ENCODE peak calls at places on chromosomes 12 and 14, in ten cellular contexts. L, A, D, Z, V, C, K, S, E and G are unnamed samples.

GRCh38 chr14:99517046-99517642 is 35.9 kb downstream of the CCNK start:
- DNase-seq in L (no peak), K (no peak), S (no peak), D (no peak), V (no peak), C (no peak), E (no peak), Z (no peak), A (peak; percentile 57), G (peak; percentile 75)

GRCh38 chr12:26123482-26123980 is 1.3 kb downstream of the BHLHE41 start:
- DNase-seq in V (no peak), S (no peak), A (no peak), Z (no peak), L (no peak), K (peak; percentile 12), D (no peak), C (no peak), E (no peak), G (no peak)

GRCh38 chr14:87994974-87995373 is 2.0 kb upstream of the GALC start:
- DNase-seq in K (no peak), D (no peak), E (no peak), L (no peak), V (peak; percentile 13), A (no peak), S (no peak), C (no peak), Z (no peak), G (no peak)

GRCh38 chr14:75881986-75882385 is 99.8 kb downstream of the TGFB3 start:
- DNase-seq in E (no peak), A (no peak), K (peak; percentile 52), C (no peak), L (no peak), D (no peak), S (no peak), V (no peak), Z (no peak), G (no peak)

GRCh38 chr14:61501714-61502458 is 180.5 kb downstream of the PRKCH start:
- DNase-seq in L (no peak), S (no peak), Z (no peak), V (no peak), A (no peak), D (no peak), K (no peak), C (no peak), E (no peak), G (no peak)

GRCh38 chr12:76020731-76021672 is 10.6 kb downstream of the PHLDA1 start:
- DNase-seq in A (no peak), V (no peak), E (no peak), Z (peak; percentile 25), L (no peak), K (peak; percentile 99), S (no peak), D (peak; percentile 62), C (peak; percentile 39), G (no peak)

GRCh38 chr12:7512528-7512927 is 9.0 kb upstream of the CD163 start:
- DNase-seq in V (peak; percentile 51), L (no peak), Z (no peak), E (no peak), D (peak; percentile 13), C (peak; percentile 71), K (peak; percentile 69), S (no peak), A (no peak), G (no peak)

GRCh38 chr12:63095369-63095967 is 55.5 kb downstream of the AVPR1A start:
- DNase-seq in L (no peak), A (no peak), S (no peak), V (peak; percentile 53), K (no peak), Z (no peak), C (no peak), D (no peak), E (no peak), G (no peak)

GRCh38 chr14:95362180-95362494 is 42.4 kb upstream of the CLMN start:
- DNase-seq in E (no peak), D (no peak), A (no peak), S (no peak), K (no peak), L (no peak), C (no peak), V (no peak), Z (no peak), G (no peak)

GRCh38 chr14:34926552-34926951 is 51.4 kb upstream of the BAZ1A start:
- DNase-seq in K (peak; percentile 56), D (no peak), Z (no peak), L (no peak), E (no peak), C (no peak), V (no peak), A (no peak), S (no peak), G (no peak)

GRCh38 chr12:123941000-123941399 is 31.6 kb downstream of the CCDC92 start:
- DNase-seq in D (no peak), E (no peak), Z (no peak), A (no peak), C (no peak), L (no peak), V (no peak), S (no peak), K (no peak), G (no peak)

GRCh38 chr12:111361717-111362576 is 6.9 kb downstream of the PHETA1 start:
- DNase-seq in Z (no peak), L (no peak), A (no peak), D (no peak), S (peak; percentile 85), K (no peak), E (no peak), V (peak; percentile 39), C (peak; percentile 85), G (peak; percentile 82)

GRCh38 chr12:66190519-66191406 is 1.7 kb downstream of the IRAK3 start:
- DNase-seq in A (no peak), C (no peak), K (peak; percentile 52), L (no peak), E (no peak), D (no peak), Z (no peak), S (no peak), V (no peak), G (no peak)

DNA sequence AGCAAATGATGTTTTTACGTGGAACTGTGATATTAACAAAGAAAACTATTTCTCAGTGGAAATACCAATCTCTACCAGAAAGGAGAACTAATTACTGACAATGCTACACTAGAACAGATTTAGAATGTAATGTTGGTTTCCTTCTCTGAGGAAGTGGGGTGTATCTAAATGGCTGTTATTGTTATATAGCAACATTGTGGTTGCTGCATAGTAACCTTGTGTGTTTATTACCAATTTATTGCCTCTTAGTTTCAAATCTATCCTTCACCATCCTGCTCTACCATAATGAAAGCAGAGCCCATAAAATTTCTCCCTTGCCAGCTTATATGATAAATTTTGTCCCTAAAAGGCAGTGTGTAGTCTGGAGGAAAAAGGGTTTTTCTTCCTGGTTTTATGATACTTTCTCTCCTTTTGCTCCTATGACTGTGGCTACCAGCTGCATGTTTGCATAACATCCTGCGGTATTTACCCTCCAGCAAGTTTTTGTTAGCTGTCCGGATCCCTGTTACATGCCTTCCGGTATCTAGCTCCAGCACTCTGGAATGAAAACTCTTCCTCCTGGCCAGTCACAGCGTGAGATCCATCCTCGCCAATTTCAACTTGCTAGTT is 5.7 kb upstream of the KLRK1 start:
- DNase-seq in K (peak; percentile 71), C (peak; percentile 46), D (peak; percentile 38), V (peak; percentile 85), L (peak; percentile 75), A (no peak), Z (no peak), S (peak; percentile 31), E (no peak), G (no peak)
- H3K4me3 ChIP-seq in K (no peak overlapping the region), C (no peak overlapping the region), D (peak overlapping the region; percentile 36), V (no peak overlapping the region), L (no peak overlapping the region), A (no peak overlapping the region), Z (no peak overlapping the region), S (no peak overlapping the region), E (no peak overlapping the region), G (no peak overlapping the region)

DNA sequence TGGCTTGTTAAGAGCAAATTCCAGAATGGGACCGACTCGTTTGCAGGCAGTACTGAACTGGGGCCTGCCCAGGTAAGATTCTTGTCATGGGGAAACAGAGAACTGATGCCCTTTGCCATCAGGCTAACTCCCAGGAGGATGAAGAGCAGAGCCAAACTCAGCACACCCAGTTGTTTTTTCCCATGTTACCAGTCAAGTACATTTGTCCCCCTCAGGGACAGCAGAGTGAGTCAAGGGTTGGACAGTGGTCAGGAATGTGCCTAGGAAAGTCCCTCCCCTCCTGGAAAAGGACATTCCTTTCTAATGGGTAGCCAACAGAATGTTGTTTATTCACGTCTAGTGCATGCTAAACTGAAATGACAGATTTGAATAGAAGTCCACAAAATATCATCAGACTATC is 1.6 kb downstream of the ART4 start:
- DNase-seq in S (no peak), D (peak; percentile 46), K (peak; percentile 54), V (peak; percentile 85), E (no peak), A (no peak), C (peak; percentile 83), Z (peak; percentile 34), L (peak; percentile 78), G (no peak)
- TF ChIP-seq POLR2A in S (no peak), D (no peak), K (no peak), V (peak; percentile 45), E (no peak), A (peak; percentile 30), C (no peak), Z (no peak), L (no peak), G (no peak)

DNA sequence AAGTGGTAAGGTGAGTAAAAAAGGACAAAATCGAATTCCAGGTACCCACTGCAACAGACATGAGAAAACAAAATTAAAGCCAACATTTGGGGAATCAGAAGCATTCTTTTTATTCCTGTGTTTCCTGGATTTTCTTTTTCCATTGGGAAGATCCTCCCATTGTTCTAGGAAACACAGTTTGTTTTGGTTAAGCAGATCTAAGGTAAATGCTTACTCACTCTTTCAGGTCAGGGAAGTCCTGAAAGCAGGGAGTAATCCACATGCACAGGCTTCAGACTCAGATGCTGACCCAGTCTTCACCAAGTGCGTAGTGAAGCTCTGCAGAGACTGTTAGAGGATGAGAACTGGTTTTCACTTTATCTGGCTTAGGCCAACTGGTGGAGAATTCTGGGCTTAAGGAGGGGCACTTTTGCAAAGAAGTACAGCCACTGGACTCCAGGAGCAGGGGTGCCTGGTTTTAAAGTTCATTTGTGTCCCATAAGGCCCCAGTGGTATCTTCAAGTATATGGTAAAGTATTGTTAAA is 57.7 kb downstream of the RPAP3 start:
- DNase-seq in A (no peak), L (no peak), C (no peak), S (no peak), D (no peak), E (no peak), V (no peak), K (no peak), Z (no peak), G (no peak)
- H3K4me3 ChIP-seq in A (no peak overlapping the region), L (no peak overlapping the region), C (no peak overlapping the region), S (no peak overlapping the region), D (no peak overlapping the region), E (no peak overlapping the region), V (no peak overlapping the region), K (no peak overlapping the region), Z (no peak overlapping the region), G (no peak overlapping the region)

DNA sequence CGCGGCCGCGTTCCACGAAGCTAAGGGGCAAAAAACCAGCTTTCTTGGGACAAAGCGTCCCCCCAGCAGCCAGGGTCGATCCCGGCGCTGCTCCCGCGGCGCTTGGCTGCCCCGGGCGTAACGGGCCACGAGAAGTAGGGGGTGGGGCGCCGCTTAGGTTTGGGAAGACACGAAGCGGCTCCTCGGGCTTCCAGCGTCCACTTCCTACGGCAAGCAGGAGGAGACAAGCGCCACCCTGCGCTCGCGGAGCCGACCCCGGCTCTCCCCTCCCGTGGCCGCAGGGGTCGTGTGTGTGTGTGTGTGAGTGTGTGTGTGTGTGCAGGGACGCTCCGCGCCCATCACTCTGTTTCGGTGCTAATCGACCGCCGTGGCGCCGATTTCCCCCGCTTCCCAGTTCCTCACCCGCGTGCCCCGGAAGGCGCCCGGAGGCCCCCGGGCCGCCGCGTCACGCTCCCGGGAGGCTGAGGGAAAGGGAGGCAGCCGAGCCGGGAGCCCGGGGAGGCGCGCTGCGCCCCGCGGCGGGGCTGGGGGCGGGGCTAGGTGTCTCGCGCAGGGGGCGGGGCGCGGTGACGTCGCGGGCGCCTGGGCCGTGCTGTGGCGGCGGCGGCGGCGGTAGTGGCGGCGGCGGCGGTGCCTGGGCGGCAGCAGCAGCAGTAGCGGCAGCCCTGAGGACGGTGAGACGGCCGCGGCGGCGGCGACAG is at the start of gene ERC1:
- DNase-seq in V (peak; percentile 72), C (peak; percentile 91), E (peak; percentile 29), K (peak; percentile 87), Z (peak; percentile 89), D (peak; percentile 88), A (peak; percentile 94), S (peak; percentile 91), L (peak; percentile 86), G (peak; percentile 98)
- TF ChIP-seq POLR2A in V (peak; percentile 85), C (peak; percentile 72), E (peak; percentile 80), K (peak; percentile 92), Z (peak; percentile 77), D (peak; percentile 51), A (peak; percentile 62), S (no peak), L (peak; percentile 65), G (peak; percentile 60)